ENCODE peak calls at places on chromosomes 3 and 15, in eight cellular contexts. One of them, this sample, is unnamed.
A peak's percentile ranks its signal among the peaks of the same experiment; 100 is the strongest.

GRCh38 chr15:77419050-77419835 is 661 bp downstream of the PEAK1 start:
- DNase-seq in mesendoderm: peak; percentile 63
- DNase-seq in dorsolateral prefrontal cortex: no peak
- DNase-seq in astrocyte of the cerebellum: no peak
- DNase-seq in H54: no peak
- DNase-seq in IMR-90: peak; percentile 53
- DNase-seq in activated CD8-positive, alpha-beta T cell treated with anti-CD3 and anti-CD28 coated beads for 36 hours: peak; percentile 60
- DNase-seq in neuronal stem cell: peak; percentile 57
- DNase-seq in this sample: peak; percentile 80

GRCh38 chr3:88641033-88641604 is 466.3 kb upstream of the EPHA3 start:
- DNase-seq in mesendoderm: peak; percentile 63
- DNase-seq in dorsolateral prefrontal cortex: no peak
- DNase-seq in astrocyte of the cerebellum: no peak
- DNase-seq in H54: no peak
- DNase-seq in IMR-90: no peak
- DNase-seq in activated CD8-positive, alpha-beta T cell treated with anti-CD3 and anti-CD28 coated beads for 36 hours: no peak
- DNase-seq in neuronal stem cell: no peak
- DNase-seq in this sample: peak; percentile 56

GRCh38 chr15:74128785-74129350 is 1.5 kb upstream of the ISLR2 start:
- DNase-seq in mesendoderm: no peak
- DNase-seq in dorsolateral prefrontal cortex: no peak
- DNase-seq in astrocyte of the cerebellum: no peak
- DNase-seq in H54: no peak
- DNase-seq in IMR-90: no peak
- DNase-seq in activated CD8-positive, alpha-beta T cell treated with anti-CD3 and anti-CD28 coated beads for 36 hours: no peak
- DNase-seq in neuronal stem cell: no peak
- DNase-seq in this sample: peak; percentile 72

GRCh38 chr3:99789322-99789721 is 28.3 kb upstream of the CMSS1 start:
- DNase-seq in mesendoderm: peak; percentile 29
- DNase-seq in dorsolateral prefrontal cortex: no peak
- DNase-seq in astrocyte of the cerebellum: peak; percentile 53
- DNase-seq in H54: peak; percentile 12
- DNase-seq in IMR-90: peak; percentile 67
- DNase-seq in activated CD8-positive, alpha-beta T cell treated with anti-CD3 and anti-CD28 coated beads for 36 hours: peak; percentile 32
- DNase-seq in neuronal stem cell: peak; percentile 5
- DNase-seq in this sample: peak; percentile 55

GRCh38 chr15:84798436-84798946 is 18.7 kb upstream of the ALPK3 start:
- DNase-seq in mesendoderm: no peak
- DNase-seq in dorsolateral prefrontal cortex: no peak
- DNase-seq in astrocyte of the cerebellum: no peak
- DNase-seq in H54: no peak
- DNase-seq in IMR-90: no peak
- DNase-seq in activated CD8-positive, alpha-beta T cell treated with anti-CD3 and anti-CD28 coated beads for 36 hours: no peak
- DNase-seq in neuronal stem cell: no peak
- DNase-seq in this sample: no peak

GRCh38 chr3:168807426-168807825 is 711.7 kb upstream of the GOLIM4 start:
- DNase-seq in mesendoderm: peak; percentile 96
- DNase-seq in dorsolateral prefrontal cortex: no peak
- DNase-seq in astrocyte of the cerebellum: no peak
- DNase-seq in H54: no peak
- DNase-seq in IMR-90: no peak
- DNase-seq in activated CD8-positive, alpha-beta T cell treated with anti-CD3 and anti-CD28 coated beads for 36 hours: no peak
- DNase-seq in neuronal stem cell: peak; percentile 33
- DNase-seq in this sample: peak; percentile 81

GRCh38 chr3:172346161-172346560 is 102.1 kb downstream of the GHSR start:
- DNase-seq in mesendoderm: no peak
- DNase-seq in dorsolateral prefrontal cortex: no peak
- DNase-seq in astrocyte of the cerebellum: no peak
- DNase-seq in H54: no peak
- DNase-seq in IMR-90: no peak
- DNase-seq in activated CD8-positive, alpha-beta T cell treated with anti-CD3 and anti-CD28 coated beads for 36 hours: no peak
- DNase-seq in neuronal stem cell: no peak
- DNase-seq in this sample: no peak

GRCh38 chr3:88025001-88025552 is 33.7 kb downstream of the CGGBP1 start:
- DNase-seq in mesendoderm: peak; percentile 91
- DNase-seq in dorsolateral prefrontal cortex: no peak
- DNase-seq in astrocyte of the cerebellum: no peak
- DNase-seq in H54: no peak
- DNase-seq in IMR-90: no peak
- DNase-seq in activated CD8-positive, alpha-beta T cell treated with anti-CD3 and anti-CD28 coated beads for 36 hours: no peak
- DNase-seq in neuronal stem cell: no peak
- DNase-seq in this sample: no peak

GRCh38 chr3:8841472-8841871 is 72.1 kb upstream of the OXTR start:
- DNase-seq in mesendoderm: no peak
- DNase-seq in dorsolateral prefrontal cortex: no peak
- DNase-seq in astrocyte of the cerebellum: no peak
- DNase-seq in H54: no peak
- DNase-seq in IMR-90: no peak
- DNase-seq in activated CD8-positive, alpha-beta T cell treated with anti-CD3 and anti-CD28 coated beads for 36 hours: no peak
- DNase-seq in neuronal stem cell: no peak
- DNase-seq in this sample: no peak

GRCh38 chr3:86733257-86733656 is 257.7 kb downstream of the VGLL3 start:
- DNase-seq in mesendoderm: no peak
- DNase-seq in dorsolateral prefrontal cortex: no peak
- DNase-seq in astrocyte of the cerebellum: no peak
- DNase-seq in H54: no peak
- DNase-seq in IMR-90: no peak
- DNase-seq in activated CD8-positive, alpha-beta T cell treated with anti-CD3 and anti-CD28 coated beads for 36 hours: no peak
- DNase-seq in neuronal stem cell: no peak
- DNase-seq in this sample: no peak

GRCh38 chr3:179735321-179735720 is 82.5 kb downstream of the USP13 start:
- DNase-seq in mesendoderm: no peak
- DNase-seq in dorsolateral prefrontal cortex: no peak
- DNase-seq in astrocyte of the cerebellum: no peak
- DNase-seq in H54: no peak
- DNase-seq in IMR-90: no peak
- DNase-seq in activated CD8-positive, alpha-beta T cell treated with anti-CD3 and anti-CD28 coated beads for 36 hours: no peak
- DNase-seq in neuronal stem cell: no peak
- DNase-seq in this sample: no peak

GRCh38 chr3:168002786-168003368 is 92.8 kb downstream of the GOLIM4 start:
- DNase-seq in mesendoderm: no peak
- DNase-seq in dorsolateral prefrontal cortex: no peak
- DNase-seq in astrocyte of the cerebellum: no peak
- DNase-seq in H54: no peak
- DNase-seq in IMR-90: peak; percentile 47
- DNase-seq in activated CD8-positive, alpha-beta T cell treated with anti-CD3 and anti-CD28 coated beads for 36 hours: no peak
- DNase-seq in neuronal stem cell: no peak
- DNase-seq in this sample: no peak

GRCh38 chr3:102390465-102390864 is 44.4 kb upstream of the ZPLD1 start:
- DNase-seq in mesendoderm: no peak
- DNase-seq in dorsolateral prefrontal cortex: no peak
- DNase-seq in astrocyte of the cerebellum: no peak
- DNase-seq in H54: no peak
- DNase-seq in IMR-90: no peak
- DNase-seq in activated CD8-positive, alpha-beta T cell treated with anti-CD3 and anti-CD28 coated beads for 36 hours: no peak
- DNase-seq in neuronal stem cell: no peak
- DNase-seq in this sample: no peak

GRCh38 chr3:153003860-153004259 is 158.2 kb upstream of the RAP2B start:
- DNase-seq in mesendoderm: no peak
- DNase-seq in dorsolateral prefrontal cortex: no peak
- DNase-seq in astrocyte of the cerebellum: no peak
- DNase-seq in H54: no peak
- DNase-seq in IMR-90: no peak
- DNase-seq in activated CD8-positive, alpha-beta T cell treated with anti-CD3 and anti-CD28 coated beads for 36 hours: no peak
- DNase-seq in neuronal stem cell: no peak
- DNase-seq in this sample: no peak

GRCh38 chr3:15279671-15280402 is 52.5 kb downstream of the SH3BP5 start:
- DNase-seq in mesendoderm: no peak
- DNase-seq in dorsolateral prefrontal cortex: no peak
- DNase-seq in astrocyte of the cerebellum: no peak
- DNase-seq in H54: no peak
- DNase-seq in IMR-90: no peak
- DNase-seq in activated CD8-positive, alpha-beta T cell treated with anti-CD3 and anti-CD28 coated beads for 36 hours: no peak
- DNase-seq in neuronal stem cell: no peak
- DNase-seq in this sample: peak; percentile 56

GRCh38 chr3:169404491-169404890 is 259.0 kb downstream of the MECOM start:
- DNase-seq in mesendoderm: no peak
- DNase-seq in dorsolateral prefrontal cortex: no peak
- DNase-seq in astrocyte of the cerebellum: no peak
- DNase-seq in H54: no peak
- DNase-seq in IMR-90: no peak
- DNase-seq in activated CD8-positive, alpha-beta T cell treated with anti-CD3 and anti-CD28 coated beads for 36 hours: no peak
- DNase-seq in neuronal stem cell: no peak
- DNase-seq in this sample: peak; percentile 52

GRCh38 chr3:73784647-73785420 is 160.1 kb upstream of the PDZRN3 start:
- DNase-seq in mesendoderm: no peak
- DNase-seq in dorsolateral prefrontal cortex: no peak
- DNase-seq in astrocyte of the cerebellum: no peak
- DNase-seq in H54: no peak
- DNase-seq in IMR-90: peak; percentile 60
- DNase-seq in activated CD8-positive, alpha-beta T cell treated with anti-CD3 and anti-CD28 coated beads for 36 hours: no peak
- DNase-seq in neuronal stem cell: no peak
- DNase-seq in this sample: no peak

GRCh38 chr3:189188466-189188865 is 16.7 kb downstream of the TPRG1 start:
- DNase-seq in mesendoderm: no peak
- DNase-seq in dorsolateral prefrontal cortex: no peak
- DNase-seq in astrocyte of the cerebellum: no peak
- DNase-seq in H54: no peak
- DNase-seq in IMR-90: no peak
- DNase-seq in activated CD8-positive, alpha-beta T cell treated with anti-CD3 and anti-CD28 coated beads for 36 hours: no peak
- DNase-seq in neuronal stem cell: no peak
- DNase-seq in this sample: no peak

GRCh38 chr3:100136921-100137320 is 22.6 kb upstream of the FILIP1L start:
- DNase-seq in mesendoderm: no peak
- DNase-seq in dorsolateral prefrontal cortex: no peak
- DNase-seq in astrocyte of the cerebellum: no peak
- DNase-seq in H54: no peak
- DNase-seq in IMR-90: peak; percentile 38
- DNase-seq in activated CD8-positive, alpha-beta T cell treated with anti-CD3 and anti-CD28 coated beads for 36 hours: no peak
- DNase-seq in neuronal stem cell: no peak
- DNase-seq in this sample: no peak

GRCh38 chr3:4419920-4420319 is 47.1 kb downstream of the SUMF1 start:
- DNase-seq in mesendoderm: no peak
- DNase-seq in dorsolateral prefrontal cortex: no peak
- DNase-seq in astrocyte of the cerebellum: no peak
- DNase-seq in H54: no peak
- DNase-seq in IMR-90: no peak
- DNase-seq in activated CD8-positive, alpha-beta T cell treated with anti-CD3 and anti-CD28 coated beads for 36 hours: no peak
- DNase-seq in neuronal stem cell: no peak
- DNase-seq in this sample: no peak

GRCh38 chr15:53588773-53589172 is 170.7 kb downstream of the WDR72 start:
- DNase-seq in mesendoderm: peak; percentile 25
- DNase-seq in dorsolateral prefrontal cortex: no peak
- DNase-seq in astrocyte of the cerebellum: peak; percentile 86
- DNase-seq in H54: peak; percentile 2
- DNase-seq in IMR-90: no peak
- DNase-seq in activated CD8-positive, alpha-beta T cell treated with anti-CD3 and anti-CD28 coated beads for 36 hours: no peak
- DNase-seq in neuronal stem cell: no peak
- DNase-seq in this sample: no peak

GRCh38 chr15:90681056-90681455 is 36.1 kb upstream of the BLM start:
- DNase-seq in mesendoderm: no peak
- DNase-seq in dorsolateral prefrontal cortex: no peak
- DNase-seq in astrocyte of the cerebellum: no peak
- DNase-seq in H54: no peak
- DNase-seq in IMR-90: no peak
- DNase-seq in activated CD8-positive, alpha-beta T cell treated with anti-CD3 and anti-CD28 coated beads for 36 hours: no peak
- DNase-seq in neuronal stem cell: no peak
- DNase-seq in this sample: no peak

GRCh38 chr3:102339671-102340070 is 95.1 kb upstream of the ZPLD1 start:
- DNase-seq in mesendoderm: no peak
- DNase-seq in dorsolateral prefrontal cortex: no peak
- DNase-seq in astrocyte of the cerebellum: no peak
- DNase-seq in H54: no peak
- DNase-seq in IMR-90: no peak
- DNase-seq in activated CD8-positive, alpha-beta T cell treated with anti-CD3 and anti-CD28 coated beads for 36 hours: no peak
- DNase-seq in neuronal stem cell: no peak
- DNase-seq in this sample: no peak

GRCh38 chr3:156461889-156462288 is 93.0 kb downstream of the SSR3 start:
- DNase-seq in mesendoderm: no peak
- DNase-seq in dorsolateral prefrontal cortex: no peak
- DNase-seq in astrocyte of the cerebellum: no peak
- DNase-seq in H54: no peak
- DNase-seq in IMR-90: no peak
- DNase-seq in activated CD8-positive, alpha-beta T cell treated with anti-CD3 and anti-CD28 coated beads for 36 hours: no peak
- DNase-seq in neuronal stem cell: no peak
- DNase-seq in this sample: no peak

GRCh38 chr3:70855139-70855538 is 542.7 kb upstream of the MDFIC2 start:
- DNase-seq in mesendoderm: peak; percentile 25
- DNase-seq in dorsolateral prefrontal cortex: no peak
- DNase-seq in astrocyte of the cerebellum: no peak
- DNase-seq in H54: no peak
- DNase-seq in IMR-90: peak; percentile 42
- DNase-seq in activated CD8-positive, alpha-beta T cell treated with anti-CD3 and anti-CD28 coated beads for 36 hours: no peak
- DNase-seq in neuronal stem cell: no peak
- DNase-seq in this sample: no peak

GRCh38 chr15:77032052-77032646 is 37.2 kb downstream of the PSTPIP1 start:
- DNase-seq in mesendoderm: no peak
- DNase-seq in dorsolateral prefrontal cortex: peak; percentile 25
- DNase-seq in astrocyte of the cerebellum: no peak
- DNase-seq in H54: no peak
- DNase-seq in IMR-90: no peak
- DNase-seq in activated CD8-positive, alpha-beta T cell treated with anti-CD3 and anti-CD28 coated beads for 36 hours: peak; percentile 0
- DNase-seq in neuronal stem cell: no peak
- DNase-seq in this sample: no peak

GRCh38 chr3:170425491-170426239 is 7.0 kb downstream of the CLDN11 start:
- DNase-seq in mesendoderm: peak; percentile 53
- DNase-seq in dorsolateral prefrontal cortex: peak; percentile 88
- DNase-seq in astrocyte of the cerebellum: no peak
- DNase-seq in H54: no peak
- DNase-seq in IMR-90: no peak
- DNase-seq in activated CD8-positive, alpha-beta T cell treated with anti-CD3 and anti-CD28 coated beads for 36 hours: no peak
- DNase-seq in neuronal stem cell: peak; percentile 56
- DNase-seq in this sample: peak; percentile 63